ENCODE peak calls at places on chromosomes 11 and 22, in eight cellular contexts. R, H, S, N, Y, G, J and K are unnamed samples.

GRCh38 chr11:94787798-94788197 is 19.6 kb downstream of the AMOTL1 start:
- DNase-seq in R (no peak), H (no peak), S (no peak), N (no peak), Y (no peak), G (no peak), J (no peak), K (no peak)

GRCh38 chr22:17897411-17897810 is 123.1 kb upstream of the BID start:
- DNase-seq in R (no peak), H (no peak), S (no peak), N (no peak), Y (no peak), G (no peak), J (no peak), K (no peak)

GRCh38 chr11:83002047-83002446 is 69.7 kb downstream of the RAB30 start:
- DNase-seq in R (no peak), H (peak), S (peak), N (no peak), Y (peak), G (no peak), J (peak), K (no peak)

GRCh38 chr11:75570559-75571139 is 8.6 kb downstream of the SERPINH1 start:
- DNase-seq in R (no peak), H (no peak), S (no peak), N (no peak), Y (no peak), G (no peak), J (no peak), K (no peak)

GRCh38 chr22:25909988-25910387 is 168.0 kb downstream of the MYO18B start:
- DNase-seq in R (no peak), H (no peak), S (no peak), N (no peak), Y (no peak), G (no peak), J (no peak), K (no peak)

GRCh38 chr11:61541568-61541967 is 33.0 kb downstream of the LRRC10B start:
- DNase-seq in R (no peak), H (no peak), S (no peak), N (no peak), Y (peak), G (no peak), J (no peak), K (peak)

GRCh38 chr11:112085822-112086421 is 634 bp downstream of the TIMM8B start:
- DNase-seq in R (no peak), H (peak), S (peak), N (no peak), Y (peak), G (no peak), J (peak), K (peak)

GRCh38 chr11:3797329-3798090 is at the start of gene NUP98:
- DNase-seq in R (peak), H (peak), S (peak), N (peak), Y (peak), G (peak), J (peak), K (peak)

GRCh38 chr22:50157976-50158375 is 12.6 kb upstream of the PANX2 start:
- DNase-seq in R (no peak), H (no peak), S (no peak), N (no peak), Y (no peak), G (no peak), J (no peak), K (no peak)

GRCh38 chr11:16788141-16789060 is 50.0 kb downstream of the C11orf58 start:
- DNase-seq in R (peak), H (peak), S (peak), N (peak), Y (peak), G (no peak), J (peak), K (peak)

GRCh38 chr11:45852712-45853101 is 5.4 kb downstream of the CRY2 start:
- DNase-seq in R (no peak), H (no peak), S (peak), N (no peak), Y (peak), G (no peak), J (no peak), K (peak)

GRCh38 chr22:50731811-50732624 is 6.0 kb upstream of the ACR start:
- DNase-seq in R (peak), H (peak), S (peak), N (peak), Y (peak), G (no peak), J (peak), K (peak)

GRCh38 chr11:83162377-83162776 is 5.4 kb downstream of the PCF11 start:
- DNase-seq in R (no peak), H (no peak), S (no peak), N (no peak), Y (peak), G (no peak), J (no peak), K (peak)

GRCh38 chr22:40039482-40039881 is 44.7 kb downstream of the FAM83F start:
- DNase-seq in R (no peak), H (no peak), S (no peak), N (no peak), Y (no peak), G (no peak), J (no peak), K (no peak)

GRCh38 chr11:56521955-56522354 is 21.1 kb downstream of the OR5M11 start:
- DNase-seq in R (no peak), H (no peak), S (no peak), N (no peak), Y (peak), G (no peak), J (no peak), K (peak)

GRCh38 chr11:76605338-76606074 is 65.0 kb downstream of the LRRC32 start:
- DNase-seq in R (no peak), H (no peak), S (no peak), N (no peak), Y (no peak), G (no peak), J (no peak), K (no peak)

GRCh38 chr22:39496131-39496838 is 5.8 kb upstream of the MIEF1 start:
- DNase-seq in R (peak), H (peak), S (peak), N (no peak), Y (peak), G (peak), J (peak), K (peak)

GRCh38 chr22:23179381-23180294 is 671 bp upstream of the BCR start:
- DNase-seq in R (no peak), H (no peak), S (peak), N (no peak), Y (peak), G (no peak), J (peak), K (no peak)

GRCh38 chr11:76911415-76911808 is 50.7 kb downstream of the ACER3 start:
- DNase-seq in R (no peak), H (no peak), S (no peak), N (no peak), Y (no peak), G (no peak), J (no peak), K (no peak)

GRCh38 chr11:729492-730074 is 17.7 kb upstream of the TALDO1 start:
- DNase-seq in R (peak), H (no peak), S (no peak), N (no peak), Y (no peak), G (no peak), J (no peak), K (no peak)

GRCh38 chr11:60221706-60222105 is 21.2 kb downstream of the MS4A4E start:
- DNase-seq in R (no peak), H (no peak), S (no peak), N (no peak), Y (no peak), G (no peak), J (no peak), K (no peak)

GRCh38 chr11:34565417-34566208 is 52.0 kb upstream of the ELF5 start:
- DNase-seq in R (no peak), H (no peak), S (peak), N (no peak), Y (no peak), G (no peak), J (no peak), K (peak)

GRCh38 chr11:112582366-112582765 is 321.7 kb upstream of the PLET1 start:
- DNase-seq in R (no peak), H (no peak), S (no peak), N (no peak), Y (no peak), G (no peak), J (no peak), K (no peak)